ENCODE peak calls at places on chromosomes 1 and 21, in five cellular contexts. Z is cardiac muscle cell, R is endothelial cell, M is ecto neural progenitor cell, L is glutamatergic neuron. Y is an unnamed sample.

GRCh38 chr1:226422478-226422877 is 14.6 kb upstream of the PARP1 start:
- DNase-seq in Z (no peak), R (no peak), M (peak), L (no peak), Y (no peak)

GRCh38 chr21:36350282-36350910 is 30.4 kb downstream of the MORC3 start:
- DNase-seq in Z (no peak), R (no peak), M (no peak), L (no peak), Y (no peak)

GRCh38 chr21:38921511-38922215 is 115.9 kb downstream of the ETS2 start:
- DNase-seq in Z (no peak), R (no peak), M (no peak), L (no peak), Y (no peak)

GRCh38 chr21:29504751-29505321 is 206.1 kb downstream of the BACH1 start:
- DNase-seq in Z (no peak), R (no peak), M (no peak), L (no peak), Y (no peak)

GRCh38 chr1:206566976-206567375 is 45.3 kb downstream of the EIF2D start:
- DNase-seq in Z (no peak), R (no peak), M (no peak), L (no peak), Y (no peak)

GRCh38 chr1:117368116-117369108 is 1.2 kb downstream of the MAN1A2 start:
- DNase-seq in Z (no peak), R (no peak), M (no peak), L (no peak), Y (peak)

GRCh38 chr1:10211805-10212405 is 1.5 kb downstream of the KIF1B start:
- DNase-seq in Z (peak), R (peak), M (peak), L (no peak), Y (peak)

GRCh38 chr1:15023976-15024375 is 129.6 kb upstream of the TMEM51 start:
- DNase-seq in Z (no peak), R (no peak), M (no peak), L (no peak), Y (no peak)

GRCh38 chr1:155321577-155322497 is 1.1 kb downstream of the RUSC1 start:
- DNase-seq in Z (peak), R (peak), M (no peak), L (no peak), Y (no peak)

GRCh38 chr1:5649166-5649551 is 343.1 kb downstream of the NPHP4 start:
- DNase-seq in Z (no peak), R (no peak), M (no peak), L (no peak), Y (no peak)

GRCh38 chr1:225548140-225548857 is 104.6 kb downstream of the ENAH start:
- DNase-seq in Z (no peak), R (no peak), M (no peak), L (no peak), Y (no peak)

GRCh38 chr1:159828916-159829634 is 2.4 kb downstream of the SLAMF8 start:
- DNase-seq in Z (peak), R (peak), M (peak), L (peak), Y (peak)

GRCh38 chr1:12457771-12458170 is 160.2 kb downstream of the DHRS3 start:
- DNase-seq in Z (no peak), R (no peak), M (no peak), L (no peak), Y (no peak)

GRCh38 chr1:10459185-10459584 is 9.4 kb downstream of the CORT start:
- DNase-seq in Z (no peak), R (no peak), M (no peak), L (no peak), Y (peak)

GRCh38 chr1:161145832-161146231 is 7.9 kb upstream of the UFC1 start:
- DNase-seq in Z (no peak), R (no peak), M (no peak), L (no peak), Y (no peak)

GRCh38 chr1:234154320-234155251 is 218.7 kb upstream of the COA6 start:
- DNase-seq in Z (peak), R (peak), M (no peak), L (no peak), Y (peak)

GRCh38 chr1:184860985-184861754 is 106.5 kb upstream of the EDEM3 start:
- DNase-seq in Z (peak), R (no peak), M (no peak), L (no peak), Y (no peak)

GRCh38 chr1:99305626-99306025 is 41.3 kb downstream of the PLPPR4 start:
- DNase-seq in Z (no peak), R (no peak), M (no peak), L (no peak), Y (no peak)

GRCh38 chr21:43287111-43287973 is 118.5 kb downstream of the CRYAA start:
- DNase-seq in Z (no peak), R (no peak), M (no peak), L (no peak), Y (peak)

GRCh38 chr1:82950606-82951200 is 1048.2 kb downstream of the TTLL7 start:
- DNase-seq in Z (no peak), R (no peak), M (no peak), L (no peak), Y (no peak)

GRCh38 chr1:108082006-108082405 is 117.0 kb upstream of the VAV3 start:
- DNase-seq in Z (no peak), R (no peak), M (no peak), L (no peak), Y (no peak)

GRCh38 chr1:40692429-40692905 is 963 bp downstream of the NFYC start:
- DNase-seq in Z (peak), R (no peak), M (no peak), L (peak), Y (no peak)

GRCh38 chr1:159598196-159598595 is 10.6 kb downstream of the APCS start:
- DNase-seq in Z (no peak), R (no peak), M (no peak), L (no peak), Y (no peak)

GRCh38 chr1:220787069-220787614 is 429 bp downstream of the MTARC1 start:
- DNase-seq in Z (no peak), R (no peak), M (no peak), L (peak), Y (no peak)

GRCh38 chr1:68378296-68379084 is 71.3 kb downstream of the RPE65 start:
- DNase-seq in Z (no peak), R (no peak), M (no peak), L (no peak), Y (no peak)

GRCh38 chr1:85078903-85079302 is 30.6 kb upstream of the MCOLN3 start:
- DNase-seq in Z (peak), R (no peak), M (no peak), L (no peak), Y (no peak)

GRCh38 chr1:165539306-165539705 is 4.5 kb upstream of the LRRC52 start:
- DNase-seq in Z (no peak), R (no peak), M (no peak), L (no peak), Y (no peak)

GRCh38 chr1:237062976-237063375 is 21.0 kb downstream of the RYR2 start:
- DNase-seq in Z (no peak), R (no peak), M (no peak), L (no peak), Y (no peak)

GRCh38 chr1:54409156-54410142 is 3.3 kb upstream of the SSBP3 start:
- DNase-seq in Z (no peak), R (no peak), M (no peak), L (no peak), Y (peak)

GRCh38 chr1:227753999-227754764 is 18.9 kb downstream of the SNAP47 start:
- DNase-seq in Z (no peak), R (no peak), M (no peak), L (no peak), Y (peak)

GRCh38 chr1:94738371-94738770 is 81.8 kb upstream of the SLC44A3 start:
- DNase-seq in Z (no peak), R (no peak), M (no peak), L (no peak), Y (no peak)

GRCh38 chr1:83113686-83114085 is 885.2 kb downstream of the TTLL7 start:
- DNase-seq in Z (no peak), R (no peak), M (no peak), L (no peak), Y (no peak)

GRCh38 chr1:200923607-200924006 is 28.9 kb downstream of the INAVA start:
- DNase-seq in Z (no peak), R (no peak), M (no peak), L (no peak), Y (no peak)

Y was measured in K562.